ENCODE peak calls at places on chromosomes 1 and 21, in four cellular contexts. K is esophagus muscularis mucosa; E is central memory CD4-positive, alpha-beta T cell; C is A172. Z is an unnamed sample.

GRCh38 chr1:19622204-19622603 is 21.9 kb upstream of the NBL1 start:
- DNase-seq in C (no peak), K (no peak), E (no peak), Z (no peak)

GRCh38 chr1:166902279-166902678 is 26.2 kb upstream of the TADA1 start:
- DNase-seq in K (no peak), E (no peak), C (peak), Z (no peak)

GRCh38 chr1:202130816-202131522 is 8.3 kb downstream of the GPR37L1 start:
- DNase-seq in E (no peak), K (no peak), C (no peak), Z (no peak)

GRCh38 chr1:109274533-109275476 is 8.1 kb downstream of the PSRC1 start:
- DNase-seq in C (peak), K (no peak), E (no peak), Z (peak)

GRCh38 chr1:88708011-88708410 is 23.9 kb downstream of the PKN2 start:
- DNase-seq in K (no peak), E (no peak), C (no peak), Z (no peak)

GRCh38 chr1:40312238-40313205 is 4.6 kb downstream of the COL9A2 start:
- DNase-seq in C (no peak), K (no peak), E (no peak), Z (no peak)

GRCh38 chr21:46662765-46663500 is 27.5 kb downstream of the PRMT2 start:
- DNase-seq in C (no peak), E (no peak), K (no peak), Z (no peak)

GRCh38 chr1:86753700-86754099 is 49.3 kb downstream of the SH3GLB1 start:
- DNase-seq in E (no peak), C (no peak), K (no peak), Z (no peak)

GRCh38 chr1:232445361-232446106 is 184.4 kb downstream of the SIPA1L2 start:
- DNase-seq in E (no peak), K (peak), C (no peak), Z (no peak)